ENCODE peak calls at places on chromosomes 7 and 10, in five cellular contexts. O is PC-3, J is mucosa of descending colon, N is transverse colon, R is hepatocyte. U is an unnamed sample.

GRCh38 chr10:129756912-129757861 is 206.9 kb downstream of the EBF3 start:
- DNase-seq in O (no peak), J (no peak), N (peak; percentile 3), R (no peak), U (peak; percentile 15)

GRCh38 chr7:99767662-99768061 is 16.3 kb downstream of the CYP3A4 start:
- DNase-seq in O (no peak), J (no peak), N (no peak), R (no peak), U (no peak)

GRCh38 chr7:77991656-77992055 is 193.1 kb downstream of the PHTF2 start:
- DNase-seq in O (no peak), J (no peak), N (no peak), R (no peak), U (no peak)

GRCh38 chr10:35216303-35216905 is 89.8 kb downstream of the CREM start:
- DNase-seq in O (peak; percentile 56), J (no peak), N (peak; percentile 38), R (no peak), U (no peak)

GRCh38 chr10:80407836-80408197 is 534 bp upstream of the PRXL2A start:
- DNase-seq in O (no peak), J (peak; percentile 74), N (peak; percentile 48), R (peak; percentile 68), U (no peak)

GRCh38 chr10:104450954-104451353 is 97.3 kb downstream of the CFAP58 start:
- DNase-seq in O (no peak), J (no peak), N (no peak), R (no peak), U (no peak)

GRCh38 chr10:11175823-11176243 is 158.2 kb downstream of the CELF2 start:
- DNase-seq in O (no peak), J (no peak), N (peak; percentile 35), R (no peak), U (no peak)

GRCh38 chr10:124688889-124689670 is 55.1 kb downstream of the FAM53B start:
- DNase-seq in O (no peak), J (no peak), N (no peak), R (no peak), U (no peak)

GRCh38 chr7:38656976-38657375 is 25.8 kb upstream of the AMPH start:
- DNase-seq in O (no peak), J (no peak), N (no peak), R (no peak), U (no peak)

GRCh38 chr10:5501976-5502902 is 2.9 kb upstream of the CALML5 start:
- DNase-seq in O (no peak), J (no peak), N (peak; percentile 6), R (no peak), U (no peak)

GRCh38 chr10:119368991-119369869 is 161.9 kb downstream of the GRK5 start:
- DNase-seq in O (no peak), J (no peak), N (peak; percentile 30), R (no peak), U (no peak)
- H3K4me1 ChIP-seq in O (no peaks in the 10 kb centered on the region), J (peaks cover 12% of the 10 kb centered on the region), N (peaks cover 15% of the 10 kb centered on the region), R (peaks cover 28% of the 10 kb centered on the region), U (peaks cover 22% of the 10 kb centered on the region)

GRCh38 chr7:132418840-132419239 is 157.4 kb downstream of the PLXNA4 start:
- DNase-seq in O (no peak), J (no peak), N (no peak), R (no peak), U (no peak)
- H3K4me1 ChIP-seq in O (peaks cover 14% of the 10 kb centered on the region), J (no peaks in the 10 kb centered on the region), N (no peaks in the 10 kb centered on the region), R (peaks cover 10% of the 10 kb centered on the region), U (no peaks in the 10 kb centered on the region)

GRCh38 chr7:73718438-73718881 is 1.0 kb downstream of the STX1A start:
- DNase-seq in O (peak; percentile 38), J (peak; percentile 37), N (no peak), R (peak; percentile 30), U (no peak)
- H3K4me1 ChIP-seq in O (peaks cover 55% of the 10 kb centered on the region), J (peaks cover 12% of the 10 kb centered on the region), N (peaks cover 45% of the 10 kb centered on the region), R (peaks cover 37% of the 10 kb centered on the region), U (no peaks in the 10 kb centered on the region)

DNA sequence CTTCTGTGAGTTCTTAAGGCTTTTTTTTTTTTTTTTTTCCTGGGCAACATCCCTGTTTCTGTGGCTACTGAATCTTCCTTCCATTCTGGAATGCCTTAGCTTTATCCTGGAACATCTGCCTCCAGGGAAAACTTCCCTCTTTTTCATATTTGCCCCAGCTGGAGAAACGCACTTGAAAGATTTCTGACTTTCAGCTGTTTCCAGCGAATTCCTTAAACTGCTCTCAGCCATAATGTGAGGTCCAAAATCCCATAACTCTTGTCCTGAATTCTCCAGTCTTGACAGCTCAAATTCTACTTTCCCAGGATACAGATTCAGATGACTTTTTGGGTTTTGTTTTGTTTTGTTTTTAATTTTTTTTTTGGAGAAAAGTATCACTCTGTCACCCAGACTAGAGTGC is 263.6 kb upstream of the AUTS2 start:
- DNase-seq in O (no peak), J (no peak), N (no peak), R (no peak), U (no peak)
- H3K4me1 ChIP-seq in O (no peaks in the 10 kb centered on the region), J (no peaks in the 10 kb centered on the region), N (no peaks in the 10 kb centered on the region), R (no peaks in the 10 kb centered on the region), U (no peaks in the 10 kb centered on the region)

DNA sequence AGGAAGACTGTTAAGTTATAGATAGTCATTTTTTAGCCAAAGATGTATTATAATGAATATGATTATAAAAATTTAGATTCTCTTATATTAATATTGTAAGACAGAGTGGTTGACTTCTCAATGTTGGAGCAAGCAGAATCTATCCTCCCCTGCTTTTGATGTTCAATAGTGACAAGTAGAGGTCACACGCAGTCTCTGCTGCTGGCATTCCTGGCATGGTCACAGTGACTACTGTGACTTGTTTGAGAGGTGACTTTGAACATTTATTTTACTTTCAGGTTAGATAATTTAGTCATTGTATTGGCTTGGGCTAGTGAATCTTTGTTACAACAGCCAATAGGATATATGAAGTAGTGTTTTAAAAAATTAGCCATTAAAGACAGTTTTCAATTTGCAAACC is 13.7 kb upstream of the CD36 start:
- DNase-seq in O (no peak), J (no peak), N (no peak), R (no peak), U (no peak)
- H3K4me1 ChIP-seq in O (peaks cover 11% of the 10 kb centered on the region), J (no peaks in the 10 kb centered on the region), N (no peaks in the 10 kb centered on the region), R (peaks cover 3% of the 10 kb centered on the region), U (no peaks in the 10 kb centered on the region)

U was measured in uterus.